ENCODE peak calls at places on chromosomes 11 and 22, in eight cellular contexts. One of them, this sample, is unnamed.

GRCh38 chr11:102920118-102920684 is 35.3 kb downstream of the MMP13 start:
- DNase-seq in neuronal stem cell: no peak
- DNase-seq in choroid plexus epithelial cell: no peak
- DNase-seq in psoas muscle: no peak
- DNase-seq in colonic mucosa: no peak
- DNase-seq in astrocyte of the spinal cord: no peak
- DNase-seq in endothelial cell of umbilical vein: no peak
- DNase-seq in fibroblast of lung: no peak
- DNase-seq in this sample: no peak

GRCh38 chr22:22884888-22885840 is 2.5 kb upstream of the IGLL5 start:
- DNase-seq in neuronal stem cell: no peak
- DNase-seq in endothelial cell of umbilical vein: no peak
- DNase-seq in colonic mucosa: no peak
- DNase-seq in choroid plexus epithelial cell: no peak
- DNase-seq in psoas muscle: no peak
- DNase-seq in fibroblast of lung: no peak
- DNase-seq in astrocyte of the spinal cord: no peak
- DNase-seq in this sample: no peak

GRCh38 chr11:110907629-110908028 is 195.4 kb upstream of the ARHGAP20 start:
- DNase-seq in psoas muscle: no peak
- DNase-seq in endothelial cell of umbilical vein: peak
- DNase-seq in colonic mucosa: peak
- DNase-seq in neuronal stem cell: no peak
- DNase-seq in choroid plexus epithelial cell: peak
- DNase-seq in astrocyte of the spinal cord: peak
- DNase-seq in fibroblast of lung: peak
- DNase-seq in this sample: peak

GRCh38 chr11:19951558-19952083 is 208.7 kb downstream of the DBX1 start:
- DNase-seq in psoas muscle: no peak
- DNase-seq in astrocyte of the spinal cord: peak
- DNase-seq in neuronal stem cell: peak
- DNase-seq in choroid plexus epithelial cell: peak
- DNase-seq in fibroblast of lung: peak
- DNase-seq in endothelial cell of umbilical vein: peak
- DNase-seq in colonic mucosa: no peak
- DNase-seq in this sample: no peak

GRCh38 chr11:724733-725386 is 18.8 kb downstream of the EPS8L2 start:
- DNase-seq in endothelial cell of umbilical vein: no peak
- DNase-seq in fibroblast of lung: no peak
- DNase-seq in choroid plexus epithelial cell: no peak
- DNase-seq in astrocyte of the spinal cord: no peak
- DNase-seq in neuronal stem cell: no peak
- DNase-seq in psoas muscle: no peak
- DNase-seq in colonic mucosa: no peak
- DNase-seq in this sample: no peak

GRCh38 chr11:58390551-58391063 is 16.1 kb downstream of the OR5B3 start:
- DNase-seq in choroid plexus epithelial cell: no peak
- DNase-seq in neuronal stem cell: no peak
- DNase-seq in colonic mucosa: no peak
- DNase-seq in psoas muscle: no peak
- DNase-seq in fibroblast of lung: no peak
- DNase-seq in astrocyte of the spinal cord: no peak
- DNase-seq in endothelial cell of umbilical vein: no peak
- DNase-seq in this sample: no peak

GRCh38 chr22:39995346-39996252 is 845 bp downstream of the FAM83F start:
- DNase-seq in astrocyte of the spinal cord: no peak
- DNase-seq in choroid plexus epithelial cell: no peak
- DNase-seq in endothelial cell of umbilical vein: no peak
- DNase-seq in neuronal stem cell: no peak
- DNase-seq in colonic mucosa: peak
- DNase-seq in psoas muscle: no peak
- DNase-seq in fibroblast of lung: no peak
- DNase-seq in this sample: no peak

GRCh38 chr22:50251472-50252054 is 498 bp upstream of the HDAC10 start:
- DNase-seq in fibroblast of lung: no peak
- DNase-seq in psoas muscle: no peak
- DNase-seq in neuronal stem cell: no peak
- DNase-seq in endothelial cell of umbilical vein: no peak
- DNase-seq in colonic mucosa: no peak
- DNase-seq in choroid plexus epithelial cell: no peak
- DNase-seq in astrocyte of the spinal cord: no peak
- DNase-seq in this sample: no peak

GRCh38 chr11:17753641-17754040 is 19.1 kb downstream of the KCNC1 start:
- DNase-seq in neuronal stem cell: no peak
- DNase-seq in psoas muscle: peak
- DNase-seq in astrocyte of the spinal cord: no peak
- DNase-seq in colonic mucosa: no peak
- DNase-seq in fibroblast of lung: no peak
- DNase-seq in choroid plexus epithelial cell: no peak
- DNase-seq in endothelial cell of umbilical vein: no peak
- DNase-seq in this sample: no peak

GRCh38 chr11:11813288-11813962 is 28.3 kb upstream of the USP47 start:
- DNase-seq in fibroblast of lung: peak
- DNase-seq in neuronal stem cell: no peak
- DNase-seq in choroid plexus epithelial cell: peak
- DNase-seq in psoas muscle: peak
- DNase-seq in astrocyte of the spinal cord: peak
- DNase-seq in endothelial cell of umbilical vein: peak
- DNase-seq in colonic mucosa: no peak
- DNase-seq in this sample: peak

GRCh38 chr11:74037309-74037708 is 28.4 kb upstream of the UCP3 start:
- DNase-seq in psoas muscle: no peak
- DNase-seq in neuronal stem cell: no peak
- DNase-seq in astrocyte of the spinal cord: peak
- DNase-seq in fibroblast of lung: peak
- DNase-seq in choroid plexus epithelial cell: no peak
- DNase-seq in endothelial cell of umbilical vein: no peak
- DNase-seq in colonic mucosa: no peak
- DNase-seq in this sample: no peak

GRCh38 chr11:26741036-26741435 is 19.2 kb upstream of the SLC5A12 start:
- DNase-seq in neuronal stem cell: no peak
- DNase-seq in astrocyte of the spinal cord: peak
- DNase-seq in colonic mucosa: no peak
- DNase-seq in psoas muscle: no peak
- DNase-seq in fibroblast of lung: peak
- DNase-seq in choroid plexus epithelial cell: peak
- DNase-seq in endothelial cell of umbilical vein: no peak
- DNase-seq in this sample: peak

GRCh38 chr11:90326647-90327046 is 103.8 kb upstream of the CHORDC1 start:
- DNase-seq in fibroblast of lung: no peak
- DNase-seq in colonic mucosa: no peak
- DNase-seq in neuronal stem cell: no peak
- DNase-seq in psoas muscle: no peak
- DNase-seq in endothelial cell of umbilical vein: no peak
- DNase-seq in astrocyte of the spinal cord: no peak
- DNase-seq in choroid plexus epithelial cell: no peak
- DNase-seq in this sample: no peak

GRCh38 chr22:39719559-39720450 is 149.3 kb downstream of the CACNA1I start:
- DNase-seq in astrocyte of the spinal cord: peak
- DNase-seq in fibroblast of lung: no peak
- DNase-seq in neuronal stem cell: no peak
- DNase-seq in colonic mucosa: no peak
- DNase-seq in psoas muscle: no peak
- DNase-seq in endothelial cell of umbilical vein: no peak
- DNase-seq in choroid plexus epithelial cell: peak
- DNase-seq in this sample: no peak

GRCh38 chr11:67389477-67389876 is 2.3 kb upstream of the RAD9A start:
- DNase-seq in endothelial cell of umbilical vein: no peak
- DNase-seq in psoas muscle: no peak
- DNase-seq in fibroblast of lung: no peak
- DNase-seq in neuronal stem cell: no peak
- DNase-seq in choroid plexus epithelial cell: no peak
- DNase-seq in colonic mucosa: peak
- DNase-seq in astrocyte of the spinal cord: no peak
- DNase-seq in this sample: no peak

GRCh38 chr11:111531687-111532364 is 8.7 kb upstream of the LAYN start:
- DNase-seq in psoas muscle: no peak
- DNase-seq in fibroblast of lung: peak
- DNase-seq in neuronal stem cell: no peak
- DNase-seq in choroid plexus epithelial cell: peak
- DNase-seq in astrocyte of the spinal cord: peak
- DNase-seq in endothelial cell of umbilical vein: no peak
- DNase-seq in colonic mucosa: no peak
- DNase-seq in this sample: peak

GRCh38 chr22:30188911-30189310 is 57.6 kb downstream of the LIF start:
- DNase-seq in colonic mucosa: no peak
- DNase-seq in fibroblast of lung: no peak
- DNase-seq in astrocyte of the spinal cord: no peak
- DNase-seq in endothelial cell of umbilical vein: no peak
- DNase-seq in neuronal stem cell: no peak
- DNase-seq in choroid plexus epithelial cell: peak
- DNase-seq in psoas muscle: no peak
- DNase-seq in this sample: no peak

GRCh38 chr11:74783241-74783871 is 34.7 kb downstream of the RNF169 start:
- DNase-seq in psoas muscle: no peak
- DNase-seq in choroid plexus epithelial cell: peak
- DNase-seq in endothelial cell of umbilical vein: peak
- DNase-seq in neuronal stem cell: no peak
- DNase-seq in astrocyte of the spinal cord: peak
- DNase-seq in fibroblast of lung: peak
- DNase-seq in colonic mucosa: no peak
- DNase-seq in this sample: peak

GRCh38 chr11:10246991-10247390 is 47.0 kb downstream of the SBF2 start:
- DNase-seq in neuronal stem cell: no peak
- DNase-seq in endothelial cell of umbilical vein: no peak
- DNase-seq in astrocyte of the spinal cord: no peak
- DNase-seq in fibroblast of lung: no peak
- DNase-seq in colonic mucosa: no peak
- DNase-seq in choroid plexus epithelial cell: peak
- DNase-seq in psoas muscle: no peak
- DNase-seq in this sample: no peak

GRCh38 chr22:44440224-44441160 is 57.5 kb downstream of the RTL6 start:
- DNase-seq in astrocyte of the spinal cord: no peak
- DNase-seq in colonic mucosa: no peak
- DNase-seq in choroid plexus epithelial cell: no peak
- DNase-seq in endothelial cell of umbilical vein: no peak
- DNase-seq in fibroblast of lung: no peak
- DNase-seq in neuronal stem cell: no peak
- DNase-seq in psoas muscle: no peak
- DNase-seq in this sample: no peak

GRCh38 chr11:69541501-69542313 is 60.2 kb downstream of the LINC01488 start:
- DNase-seq in fibroblast of lung: peak
- DNase-seq in neuronal stem cell: no peak
- DNase-seq in colonic mucosa: no peak
- DNase-seq in psoas muscle: no peak
- DNase-seq in endothelial cell of umbilical vein: no peak
- DNase-seq in choroid plexus epithelial cell: no peak
- DNase-seq in astrocyte of the spinal cord: no peak
- DNase-seq in this sample: no peak

GRCh38 chr11:26621147-26621546 is 49.1 kb upstream of the MUC15 start:
- DNase-seq in astrocyte of the spinal cord: peak
- DNase-seq in endothelial cell of umbilical vein: no peak
- DNase-seq in choroid plexus epithelial cell: peak
- DNase-seq in colonic mucosa: no peak
- DNase-seq in psoas muscle: no peak
- DNase-seq in fibroblast of lung: peak
- DNase-seq in neuronal stem cell: no peak
- DNase-seq in this sample: peak

GRCh38 chr22:42388130-42388797 is 43.9 kb downstream of the NFAM1 start:
- DNase-seq in colonic mucosa: no peak
- DNase-seq in astrocyte of the spinal cord: no peak
- DNase-seq in choroid plexus epithelial cell: peak
- DNase-seq in endothelial cell of umbilical vein: no peak
- DNase-seq in neuronal stem cell: no peak
- DNase-seq in psoas muscle: no peak
- DNase-seq in fibroblast of lung: peak
- DNase-seq in this sample: no peak

GRCh38 chr11:134866215-134866614 is 454.2 kb upstream of the B3GAT1 start:
- DNase-seq in neuronal stem cell: no peak
- DNase-seq in fibroblast of lung: no peak
- DNase-seq in colonic mucosa: no peak
- DNase-seq in astrocyte of the spinal cord: no peak
- DNase-seq in psoas muscle: no peak
- DNase-seq in endothelial cell of umbilical vein: no peak
- DNase-seq in choroid plexus epithelial cell: no peak
- DNase-seq in this sample: no peak

GRCh38 chr11:87421422-87421821 is 383.7 kb downstream of the TMEM135 start:
- DNase-seq in fibroblast of lung: peak
- DNase-seq in psoas muscle: no peak
- DNase-seq in colonic mucosa: peak
- DNase-seq in endothelial cell of umbilical vein: peak
- DNase-seq in neuronal stem cell: peak
- DNase-seq in choroid plexus epithelial cell: peak
- DNase-seq in astrocyte of the spinal cord: peak
- DNase-seq in this sample: peak

GRCh38 chr11:2691355-2691761 is 8.4 kb downstream of the KCNQ1OT1 start:
- DNase-seq in psoas muscle: no peak
- DNase-seq in endothelial cell of umbilical vein: no peak
- DNase-seq in choroid plexus epithelial cell: no peak
- DNase-seq in astrocyte of the spinal cord: no peak
- DNase-seq in neuronal stem cell: no peak
- DNase-seq in fibroblast of lung: no peak
- DNase-seq in colonic mucosa: no peak
- DNase-seq in this sample: no peak
- H3K4me3 ChIP-seq in psoas muscle: no peak
- H3K4me3 ChIP-seq in endothelial cell of umbilical vein: no peak
- H3K4me3 ChIP-seq in choroid plexus epithelial cell: no peak
- H3K4me3 ChIP-seq in astrocyte of the spinal cord: no peak
- H3K4me3 ChIP-seq in neuronal stem cell: no peak
- H3K4me3 ChIP-seq in fibroblast of lung: no peak
- H3K4me3 ChIP-seq in colonic mucosa: no peak
- H3K4me3 ChIP-seq in this sample: no peak

DNA sequence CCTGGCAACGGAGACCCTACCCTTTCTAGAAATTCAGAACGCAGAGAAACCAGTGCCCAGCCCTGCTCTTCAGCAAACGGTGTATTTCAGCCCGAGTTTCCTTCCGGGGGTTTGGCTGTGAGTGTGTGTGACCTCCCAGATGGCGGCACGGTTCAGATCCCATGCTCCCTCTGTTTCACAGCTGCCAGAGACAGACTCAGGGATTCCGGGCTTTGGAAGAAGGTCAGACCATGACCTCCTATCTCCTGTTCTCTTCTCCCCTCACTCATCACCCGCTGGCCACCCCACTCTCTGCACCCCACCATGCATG is 256.3 kb upstream of the CADM1 start:
- DNase-seq in astrocyte of the spinal cord: peak
- DNase-seq in psoas muscle: no peak
- DNase-seq in choroid plexus epithelial cell: no peak
- DNase-seq in neuronal stem cell: peak
- DNase-seq in fibroblast of lung: no peak
- DNase-seq in endothelial cell of umbilical vein: no peak
- DNase-seq in colonic mucosa: no peak
- DNase-seq in this sample: no peak
- H3K4me3 ChIP-seq in astrocyte of the spinal cord: peak
- H3K4me3 ChIP-seq in psoas muscle: peak
- H3K4me3 ChIP-seq in choroid plexus epithelial cell: no peak
- H3K4me3 ChIP-seq in neuronal stem cell: peak
- H3K4me3 ChIP-seq in fibroblast of lung: peak
- H3K4me3 ChIP-seq in endothelial cell of umbilical vein: no peak
- H3K4me3 ChIP-seq in colonic mucosa: peak
- H3K4me3 ChIP-seq in this sample: peak

GRCh38 chr11:61834278-61835004 is 6.3 kb downstream of the FADS2 start:
- DNase-seq in fibroblast of lung: peak
- DNase-seq in psoas muscle: peak
- DNase-seq in choroid plexus epithelial cell: peak
- DNase-seq in neuronal stem cell: no peak
- DNase-seq in colonic mucosa: peak
- DNase-seq in endothelial cell of umbilical vein: peak
- DNase-seq in astrocyte of the spinal cord: peak
- DNase-seq in this sample: peak
- H3K4me3 ChIP-seq in fibroblast of lung: no peak
- H3K4me3 ChIP-seq in psoas muscle: no peak
- H3K4me3 ChIP-seq in choroid plexus epithelial cell: no peak
- H3K4me3 ChIP-seq in neuronal stem cell: no peak
- H3K4me3 ChIP-seq in colonic mucosa: no peak
- H3K4me3 ChIP-seq in endothelial cell of umbilical vein: no peak
- H3K4me3 ChIP-seq in astrocyte of the spinal cord: no peak
- H3K4me3 ChIP-seq in this sample: no peak

GRCh38 chr11:128303383-128303782 is 284.0 kb downstream of the ETS1 start:
- DNase-seq in endothelial cell of umbilical vein: no peak
- DNase-seq in fibroblast of lung: no peak
- DNase-seq in psoas muscle: no peak
- DNase-seq in colonic mucosa: no peak
- DNase-seq in astrocyte of the spinal cord: no peak
- DNase-seq in choroid plexus epithelial cell: no peak
- DNase-seq in neuronal stem cell: no peak
- DNase-seq in this sample: no peak
- H3K4me3 ChIP-seq in endothelial cell of umbilical vein: no peak
- H3K4me3 ChIP-seq in fibroblast of lung: no peak
- H3K4me3 ChIP-seq in psoas muscle: no peak
- H3K4me3 ChIP-seq in colonic mucosa: no peak
- H3K4me3 ChIP-seq in astrocyte of the spinal cord: no peak
- H3K4me3 ChIP-seq in choroid plexus epithelial cell: no peak
- H3K4me3 ChIP-seq in neuronal stem cell: no peak
- H3K4me3 ChIP-seq in this sample: no peak

This sample was measured in skeletal muscle cell.